ENCODE peak calls at places on chromosomes 3 and 15, in four cellular contexts. H is K562, S is H1, B is HepG2. K is an unnamed sample.

GRCh38 chr15:54150255-54150654 is 172.0 kb downstream of the UNC13C start:
- DNase-seq in H (no peak), S (no peak), B (no peak), K (no peak)

GRCh38 chr3:153250450-153250849 is 88.4 kb downstream of the RAP2B start:
- DNase-seq in H (no peak), S (no peak), B (no peak), K (no peak)

GRCh38 chr3:188720636-188721035 is 451.1 kb upstream of the TPRG1 start:
- DNase-seq in H (no peak), S (no peak), B (peak), K (no peak)

GRCh38 chr3:56122911-56123310 is 345.4 kb downstream of the ERC2 start:
- DNase-seq in H (no peak), S (no peak), B (no peak), K (no peak)

GRCh38 chr3:81270603-81271371 is 490.7 kb downstream of the GBE1 start:
- DNase-seq in H (no peak), S (no peak), B (no peak), K (no peak)

GRCh38 chr3:155208183-155208582 is 85.3 kb downstream of the STRIT1 start:
- DNase-seq in H (no peak), S (no peak), B (no peak), K (no peak)

GRCh38 chr3:189148090-189148507 is 23.7 kb upstream of the TPRG1 start:
- DNase-seq in H (peak), S (peak), B (peak), K (peak)

GRCh38 chr15:28106294-28107110 is 7.4 kb upstream of the OCA2 start:
- DNase-seq in H (no peak), S (no peak), B (no peak), K (peak)

GRCh38 chr3:110576962-110577361 is 494.7 kb upstream of the NECTIN3 start:
- DNase-seq in H (no peak), S (peak), B (no peak), K (peak)

GRCh38 chr3:45366305-45366704 is 22.1 kb upstream of the LARS2 start:
- DNase-seq in H (no peak), S (no peak), B (no peak), K (no peak)

GRCh38 chr3:133383175-133383574 is 16.7 kb upstream of the BFSP2 start:
- DNase-seq in H (no peak), S (no peak), B (no peak), K (no peak)

GRCh38 chr3:143170676-143171075 is 51.1 kb downstream of the CHST2 start:
- DNase-seq in H (peak), S (no peak), B (no peak), K (no peak)

GRCh38 chr15:36389107-36389506 is 190.3 kb upstream of the CDIN1 start:
- DNase-seq in H (no peak), S (no peak), B (no peak), K (no peak)

GRCh38 chr3:5110307-5110706 is 11.8 kb upstream of the ARL8B start:
- DNase-seq in H (no peak), S (no peak), B (peak), K (no peak)

GRCh38 chr3:102238362-102238761 is 196.5 kb upstream of the ZPLD1 start:
- DNase-seq in H (no peak), S (peak), B (no peak), K (no peak)

DNA sequence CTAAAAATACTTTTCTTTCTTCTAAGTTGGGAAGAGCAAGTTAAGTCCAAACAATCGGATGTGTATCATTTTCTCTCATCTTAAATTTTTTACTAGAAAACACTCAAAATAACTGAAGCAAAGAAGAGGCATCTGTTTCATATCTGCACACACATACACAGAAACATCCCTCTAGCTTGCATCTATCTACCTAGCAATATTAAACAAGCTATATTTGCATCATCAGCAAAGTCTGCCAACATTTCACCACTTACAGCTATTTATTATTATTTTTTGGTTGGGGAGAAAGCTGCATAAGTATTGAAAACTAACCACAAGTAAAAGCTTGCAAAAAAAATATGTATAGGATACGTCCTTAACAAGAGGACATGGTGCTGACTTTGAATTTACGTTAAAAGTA is 1.9 kb downstream of the GOLIM4 start:
- DNase-seq in H (no peak), S (no peak), B (no peak), K (no peak)
- TF ChIP-seq SP1 in H (no peak), S (no peak), B (no peak), K (no peak)

GRCh38 chr15:58980351-58980939 is 7.0 kb upstream of the RNF111 start:
- DNase-seq in H (peak), S (no peak), B (peak), K (no peak)
- TF ChIP-seq JUN in H (no peak), S (no peak), B (no peak), K (no peak)

GRCh38 chr3:193974147-193974546 is 161.8 kb upstream of the HES1 start:
- DNase-seq in H (no peak), S (no peak), B (no peak), K (no peak)

GRCh38 chr3:193970773-193971206 is 165.2 kb upstream of the HES1 start:
- DNase-seq in H (no peak), S (no peak), B (peak), K (no peak)

GRCh38 chr3:193972816-193973215 is 163.1 kb upstream of the HES1 start:
- DNase-seq in H (no peak), S (no peak), B (no peak), K (no peak)

GRCh38 chr3:193968575-193968974 is 167.4 kb upstream of the HES1 start:
- DNase-seq in H (no peak), S (no peak), B (no peak), K (no peak)

DNA sequence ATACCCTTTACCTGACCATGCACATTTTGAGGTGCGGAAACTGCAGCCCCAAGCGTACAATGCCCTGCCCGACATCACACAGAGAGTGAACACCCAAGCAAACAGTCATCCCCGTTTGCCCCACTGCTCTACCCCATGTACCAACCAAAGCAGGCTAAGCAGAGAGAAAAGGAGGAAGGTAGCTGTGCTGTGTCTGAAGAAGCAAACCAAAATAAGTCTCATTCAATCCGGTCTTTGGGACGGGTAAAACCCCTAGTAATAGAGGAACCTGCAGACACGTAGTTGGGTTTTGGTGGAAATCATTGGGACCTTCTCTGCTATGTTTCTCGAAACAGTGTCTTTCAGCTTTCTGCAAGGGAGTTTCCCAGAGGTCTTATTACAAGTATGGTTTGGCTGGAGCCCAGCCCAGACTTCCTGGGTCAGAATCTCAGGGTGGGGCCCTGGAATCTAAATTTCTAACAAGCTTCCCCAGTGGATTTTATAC is 164.6 kb upstream of the HES1 start:
- DNase-seq in H (no peak), S (no peak), B (no peak), K (no peak)
- TF ChIP-seq SP1 in H (no peak), S (no peak), B (no peak), K (no peak)

GRCh38 chr3:159789742-159790635 is 198.6 kb upstream of the IL12A start:
- DNase-seq in H (no peak), S (no peak), B (no peak), K (no peak)

GRCh38 chr3:159788291-159788690 is 200.3 kb upstream of the IL12A start:
- DNase-seq in H (no peak), S (no peak), B (no peak), K (no peak)

GRCh38 chr3:159787794-159788205 is 200.8 kb upstream of the IL12A start:
- DNase-seq in H (no peak), S (no peak), B (peak), K (no peak)

GRCh38 chr3:159787191-159787590 is 201.4 kb upstream of the IL12A start:
- DNase-seq in H (no peak), S (no peak), B (peak), K (no peak)

GRCh38 chr3:159788987-159789386 is 199.6 kb upstream of the IL12A start:
- DNase-seq in H (no peak), S (no peak), B (no peak), K (no peak)
- TF ChIP-seq JUN in H (no peak), S (no peak), B (no peak), K (no peak)

DNA sequence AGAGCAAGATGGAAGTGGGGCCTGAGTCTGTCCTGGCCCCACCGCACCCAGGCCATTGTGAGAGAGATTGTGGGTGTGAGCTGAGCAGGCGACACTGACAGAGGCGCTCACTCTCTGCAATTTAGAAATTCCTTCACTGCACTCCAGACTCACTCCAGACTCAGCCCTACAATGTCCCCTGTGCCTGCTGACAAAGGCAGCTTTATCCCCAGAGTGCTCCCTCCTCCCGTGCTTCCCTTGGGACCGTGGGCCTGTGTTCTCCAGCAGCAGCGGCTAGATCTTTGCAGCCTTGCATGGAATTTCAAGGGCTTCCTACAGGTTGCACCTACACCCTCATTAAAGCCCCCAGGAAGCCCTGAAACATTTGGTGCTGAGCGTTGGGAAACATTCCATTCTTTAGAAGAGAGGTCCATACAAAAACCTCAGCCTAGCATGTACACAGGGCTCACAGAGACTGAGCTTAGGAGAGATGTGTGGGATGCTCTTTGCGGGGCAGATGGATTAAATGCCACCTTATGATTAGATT is 1.3 kb upstream of the IL16 start:
- DNase-seq in H (no peak), S (no peak), B (no peak), K (no peak)
- TF ChIP-seq SP1 in H (no peak), S (no peak), B (no peak), K (no peak)

GRCh38 chr3:116425126-116425525 is 20.2 kb downstream of the LSAMP start:
- DNase-seq in H (no peak), S (no peak), B (peak), K (no peak)
- TF ChIP-seq JUN in H (no peak), S (no peak), B (no peak), K (no peak)

GRCh38 chr3:160649596-160649995 is 27.4 kb upstream of the ARL14 start:
- DNase-seq in H (no peak), S (no peak), B (no peak), K (no peak)

GRCh38 chr3:160648701-160649100 is 28.3 kb upstream of the ARL14 start:
- DNase-seq in H (no peak), S (no peak), B (no peak), K (no peak)

GRCh38 chr3:160641675-160642330 is 35.2 kb upstream of the ARL14 start:
- DNase-seq in H (no peak), S (no peak), B (no peak), K (no peak)

GRCh38 chr3:160644491-160644890 is 32.5 kb upstream of the ARL14 start:
- DNase-seq in H (no peak), S (no peak), B (no peak), K (no peak)

GRCh38 chr3:160643994-160644393 is 33.0 kb upstream of the ARL14 start:
- DNase-seq in H (peak), S (no peak), B (no peak), K (no peak)
- TF ChIP-seq SP1 in H (no peak), S (no peak), B (no peak), K (no peak)

DNA sequence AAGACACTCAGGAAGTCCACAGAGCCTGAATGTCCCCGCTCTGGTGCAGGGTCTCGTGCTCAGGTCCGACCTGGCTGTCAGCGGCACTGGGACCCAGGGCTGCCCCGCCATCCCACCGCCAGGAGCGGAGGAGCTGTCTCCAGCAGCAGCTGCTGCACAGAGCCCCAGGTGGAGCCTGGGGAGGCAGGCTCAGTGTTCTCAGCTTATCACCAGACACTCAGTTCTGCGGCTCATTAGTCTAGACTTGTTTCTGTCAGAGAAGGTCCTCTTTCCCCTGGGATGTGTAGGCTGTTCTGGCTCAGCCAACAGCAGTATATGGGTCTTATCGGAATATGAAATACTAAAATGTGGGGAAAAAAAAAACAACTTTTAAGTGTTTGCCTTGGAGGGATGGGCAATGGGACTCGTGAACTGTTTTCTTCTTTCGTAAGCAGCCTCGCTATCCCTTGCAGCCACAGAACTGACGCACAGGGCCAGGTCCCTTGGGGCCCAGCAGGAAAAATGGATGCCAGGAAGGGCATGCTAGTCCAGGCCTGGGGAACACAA is 75.9 kb downstream of the KLF13 start:
- DNase-seq in H (peak), S (no peak), B (no peak), K (no peak)
- TF ChIP-seq JUN in H (no peak), S (no peak), B (no peak), K (no peak)

DNA sequence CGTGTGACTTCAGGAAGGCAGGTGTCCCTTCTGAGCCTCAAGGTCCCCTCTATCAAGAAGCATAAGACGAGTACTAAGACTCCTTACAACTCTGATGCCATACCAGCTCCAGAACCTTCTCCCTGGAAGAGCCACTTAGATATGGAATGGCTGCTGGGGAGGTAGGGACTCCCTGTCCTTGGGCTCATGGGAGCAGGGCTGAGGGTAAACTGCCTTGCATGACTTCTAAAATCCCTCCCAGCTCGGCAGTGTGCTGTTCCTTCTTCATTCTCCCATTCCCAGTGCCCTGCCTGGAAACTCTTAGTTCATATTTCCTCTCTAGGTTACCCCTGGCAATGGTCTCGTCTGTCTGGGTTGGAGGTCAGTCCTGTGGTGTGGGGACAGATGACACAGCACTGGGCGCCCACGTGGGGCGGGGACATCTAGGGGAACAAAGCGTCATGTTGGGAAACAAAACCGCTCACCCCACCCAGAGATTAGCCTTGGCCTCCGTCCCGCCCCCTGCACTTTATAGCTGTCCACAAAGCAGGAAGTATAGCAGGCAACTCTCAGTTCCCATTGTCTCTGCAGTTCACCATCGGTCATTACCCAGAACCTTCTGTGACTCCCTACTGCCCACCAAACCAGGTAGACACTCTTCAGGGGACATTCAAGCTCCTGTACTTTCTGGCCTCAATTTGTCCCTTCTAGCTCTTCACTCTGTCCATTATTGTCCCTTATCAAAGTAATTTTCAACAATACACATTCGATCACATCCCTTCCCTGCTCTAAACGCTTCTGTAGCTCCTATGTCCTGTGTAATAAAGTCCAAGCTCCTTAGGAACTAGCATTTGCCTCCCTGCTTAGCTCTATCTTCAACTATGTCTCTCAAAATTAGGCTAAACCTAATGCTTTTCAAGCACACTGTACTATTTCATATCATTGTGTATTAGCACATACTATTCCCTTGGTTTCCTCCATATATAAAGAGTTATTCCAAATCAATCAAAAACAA is 73.8 kb downstream of the IQSEC1 start:
- DNase-seq in H (peak), S (no peak), B (peak), K (no peak)
- TF ChIP-seq SP1 in H (peak), S (no peak), B (no peak), K (no peak)

GRCh38 chr3:129664040-129664646 is 57.7 kb upstream of the PLXND1 start:
- DNase-seq in H (no peak), S (no peak), B (no peak), K (no peak)
- TF ChIP-seq JUN in H (no peak), S (no peak), B (no peak), K (no peak)

K was measured in WTC11.